ENCODE peak calls at places on chromosomes 16 and 17, in six cellular contexts. One of them, this sample, is unnamed.

GRCh38 chr16:54062361-54063346 is 223.9 kb downstream of the IRX3 start:
- DNase-seq in BJ: no peak
- DNase-seq in thoracic aorta: no peak
- DNase-seq in fibroblast of pulmonary artery: no peak
- DNase-seq in breast epithelium: no peak
- DNase-seq in astrocyte: no peak
- DNase-seq in this sample: no peak

GRCh38 chr17:14312522-14312921 is 11.6 kb downstream of the HS3ST3B1 start:
- DNase-seq in fibroblast of pulmonary artery: no peak
- DNase-seq in BJ: no peak
- DNase-seq in astrocyte: no peak
- DNase-seq in thoracic aorta: no peak
- DNase-seq in breast epithelium: no peak
- DNase-seq in this sample: no peak

GRCh38 chr16:89721644-89722391 is 481 bp downstream of the ZNF276 start:
- DNase-seq in breast epithelium: no peak
- DNase-seq in fibroblast of pulmonary artery: peak
- DNase-seq in astrocyte: no peak
- DNase-seq in thoracic aorta: no peak
- DNase-seq in BJ: no peak
- DNase-seq in this sample: no peak

GRCh38 chr16:88536971-88537751 is 33.0 kb upstream of the ZC3H18 start:
- DNase-seq in breast epithelium: no peak
- DNase-seq in fibroblast of pulmonary artery: no peak
- DNase-seq in thoracic aorta: no peak
- DNase-seq in BJ: no peak
- DNase-seq in astrocyte: no peak
- DNase-seq in this sample: no peak

GRCh38 chr17:79026345-79027273 is 2.6 kb downstream of the C1QTNF1 start:
- DNase-seq in astrocyte: peak
- DNase-seq in thoracic aorta: no peak
- DNase-seq in breast epithelium: peak
- DNase-seq in BJ: no peak
- DNase-seq in fibroblast of pulmonary artery: peak
- DNase-seq in this sample: no peak

GRCh38 chr16:23104032-23104955 is 45.0 kb downstream of the USP31 start:
- DNase-seq in BJ: no peak
- DNase-seq in thoracic aorta: no peak
- DNase-seq in fibroblast of pulmonary artery: no peak
- DNase-seq in astrocyte: no peak
- DNase-seq in breast epithelium: peak
- DNase-seq in this sample: no peak

GRCh38 chr17:56804454-56804853 is 29.3 kb downstream of the C17orf67 start:
- DNase-seq in breast epithelium: no peak
- DNase-seq in fibroblast of pulmonary artery: peak
- DNase-seq in astrocyte: no peak
- DNase-seq in BJ: no peak
- DNase-seq in thoracic aorta: no peak
- DNase-seq in this sample: no peak

GRCh38 chr16:85836706-85837582 is 37.4 kb downstream of the COX4I1 start:
- DNase-seq in breast epithelium: no peak
- DNase-seq in fibroblast of pulmonary artery: no peak
- DNase-seq in BJ: no peak
- DNase-seq in thoracic aorta: no peak
- DNase-seq in astrocyte: no peak
- DNase-seq in this sample: no peak

GRCh38 chr16:86854895-86855294 is 276.5 kb downstream of the FOXL1 start:
- DNase-seq in thoracic aorta: no peak
- DNase-seq in breast epithelium: no peak
- DNase-seq in astrocyte: peak
- DNase-seq in BJ: peak
- DNase-seq in fibroblast of pulmonary artery: no peak
- DNase-seq in this sample: no peak

GRCh38 chr16:82241469-82242052 is 71.5 kb upstream of the MPHOSPH6 start:
- DNase-seq in thoracic aorta: no peak
- DNase-seq in fibroblast of pulmonary artery: no peak
- DNase-seq in astrocyte: no peak
- DNase-seq in breast epithelium: no peak
- DNase-seq in BJ: no peak
- DNase-seq in this sample: no peak

GRCh38 chr17:76267051-76267576 is 2.0 kb downstream of the UBALD2 start:
- DNase-seq in thoracic aorta: no peak
- DNase-seq in fibroblast of pulmonary artery: no peak
- DNase-seq in breast epithelium: no peak
- DNase-seq in astrocyte: no peak
- DNase-seq in BJ: no peak
- DNase-seq in this sample: no peak

GRCh38 chr17:75261336-75262111 is at the start of the genes GGA3 and MRPS7:
- DNase-seq in fibroblast of pulmonary artery: peak
- DNase-seq in astrocyte: peak
- DNase-seq in BJ: peak
- DNase-seq in breast epithelium: peak
- DNase-seq in thoracic aorta: peak
- DNase-seq in this sample: no peak

GRCh38 chr16:2425008-2425518 is 4.2 kb upstream of the CCNF start:
- DNase-seq in breast epithelium: no peak
- DNase-seq in astrocyte: no peak
- DNase-seq in thoracic aorta: no peak
- DNase-seq in fibroblast of pulmonary artery: no peak
- DNase-seq in BJ: no peak
- DNase-seq in this sample: no peak

GRCh38 chr16:66740010-66740409 is 11.4 kb downstream of the DYNC1LI2 start:
- DNase-seq in thoracic aorta: no peak
- DNase-seq in fibroblast of pulmonary artery: peak
- DNase-seq in astrocyte: no peak
- DNase-seq in breast epithelium: no peak
- DNase-seq in BJ: no peak
- DNase-seq in this sample: no peak

GRCh38 chr16:27232061-27232841 is 28.9 kb downstream of the KDM8 start:
- DNase-seq in astrocyte: peak
- DNase-seq in fibroblast of pulmonary artery: no peak
- DNase-seq in breast epithelium: no peak
- DNase-seq in BJ: no peak
- DNase-seq in thoracic aorta: no peak
- DNase-seq in this sample: no peak

GRCh38 chr16:83903739-83904138 is 4.8 kb downstream of the MLYCD start:
- DNase-seq in BJ: no peak
- DNase-seq in breast epithelium: no peak
- DNase-seq in astrocyte: peak
- DNase-seq in thoracic aorta: no peak
- DNase-seq in fibroblast of pulmonary artery: peak
- DNase-seq in this sample: no peak

GRCh38 chr17:68470959-68471358 is 13.7 kb upstream of the WIPI1 start:
- DNase-seq in fibroblast of pulmonary artery: no peak
- DNase-seq in astrocyte: no peak
- DNase-seq in BJ: no peak
- DNase-seq in breast epithelium: no peak
- DNase-seq in thoracic aorta: no peak
- DNase-seq in this sample: no peak

GRCh38 chr17:61000911-61001310 is 323.3 kb downstream of the BCAS3 start:
- DNase-seq in thoracic aorta: no peak
- DNase-seq in fibroblast of pulmonary artery: peak
- DNase-seq in BJ: no peak
- DNase-seq in astrocyte: peak
- DNase-seq in breast epithelium: no peak
- DNase-seq in this sample: peak

GRCh38 chr16:89574681-89575246 is 794 bp upstream of the CPNE7 start:
- DNase-seq in breast epithelium: no peak
- DNase-seq in fibroblast of pulmonary artery: peak
- DNase-seq in thoracic aorta: no peak
- DNase-seq in BJ: no peak
- DNase-seq in astrocyte: peak
- DNase-seq in this sample: no peak

GRCh38 chr17:68455756-68456528 is 1.4 kb downstream of the WIPI1 start:
- DNase-seq in BJ: peak
- DNase-seq in fibroblast of pulmonary artery: peak
- DNase-seq in astrocyte: peak
- DNase-seq in thoracic aorta: no peak
- DNase-seq in breast epithelium: peak
- DNase-seq in this sample: no peak

GRCh38 chr16:13510425-13511151 is 409.4 kb upstream of the ERCC4 start:
- DNase-seq in thoracic aorta: no peak
- DNase-seq in astrocyte: no peak
- DNase-seq in fibroblast of pulmonary artery: no peak
- DNase-seq in BJ: no peak
- DNase-seq in breast epithelium: no peak
- DNase-seq in this sample: no peak
- TF ChIP-seq CTCF in thoracic aorta: no peak
- TF ChIP-seq CTCF in astrocyte: no peak
- TF ChIP-seq CTCF in fibroblast of pulmonary artery: no peak
- TF ChIP-seq CTCF in BJ: no peak
- TF ChIP-seq CTCF in breast epithelium: no peak
- TF ChIP-seq CTCF in this sample: peak

DNA sequence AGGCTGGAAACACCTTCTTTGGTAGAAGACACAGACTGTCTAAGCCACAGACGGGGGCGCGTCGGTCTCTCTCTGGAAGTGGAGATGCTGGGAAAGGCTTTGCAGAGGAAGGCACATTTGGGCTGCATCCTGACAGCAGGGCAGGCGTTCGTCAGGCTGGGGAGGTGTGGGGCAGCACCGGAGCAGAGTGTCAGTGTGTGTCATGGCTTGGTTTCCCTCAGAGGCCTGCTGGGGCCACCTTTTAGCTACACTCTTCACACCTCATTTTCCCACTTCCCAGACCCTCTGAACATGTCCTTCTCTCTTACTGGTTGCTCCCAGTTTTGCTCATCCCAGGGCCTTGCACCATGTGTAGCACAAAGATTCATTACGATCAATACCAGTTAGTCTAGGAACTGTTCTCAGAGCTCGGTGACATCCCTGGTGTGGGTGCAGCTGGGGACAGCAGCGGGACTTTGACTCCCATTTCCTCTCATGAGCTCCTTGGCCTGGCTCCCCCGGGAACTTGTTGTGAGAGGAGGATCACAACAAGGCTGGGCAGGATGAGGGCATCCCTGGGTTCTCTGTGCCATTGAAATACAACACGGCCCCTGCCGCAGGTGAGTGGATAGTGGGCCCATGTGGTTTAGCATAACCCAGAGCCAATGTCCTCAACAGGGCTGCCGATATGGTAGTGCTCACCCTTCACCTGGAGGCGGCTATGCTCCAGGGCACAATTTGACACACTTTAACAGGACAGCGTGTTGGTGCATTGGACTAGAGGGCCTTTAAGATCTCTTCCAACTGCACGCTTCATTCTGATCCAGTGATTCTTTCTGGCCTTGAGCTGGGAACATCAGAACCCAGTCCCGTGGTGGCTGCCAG is 33.0 kb downstream of the SMARCE1 start:
- DNase-seq in thoracic aorta: no peak
- DNase-seq in fibroblast of pulmonary artery: no peak
- DNase-seq in BJ: no peak
- DNase-seq in breast epithelium: no peak
- DNase-seq in astrocyte: no peak
- DNase-seq in this sample: no peak
- H3K4me3 ChIP-seq in thoracic aorta: no peak
- H3K4me3 ChIP-seq in fibroblast of pulmonary artery: no peak
- H3K4me3 ChIP-seq in BJ: no peak
- H3K4me3 ChIP-seq in breast epithelium: no peak
- H3K4me3 ChIP-seq in astrocyte: no peak
- H3K4me3 ChIP-seq in this sample: no peak

GRCh38 chr16:72242757-72243156 is 70.8 kb upstream of the PMFBP1 start:
- DNase-seq in BJ: no peak
- DNase-seq in thoracic aorta: no peak
- DNase-seq in astrocyte: no peak
- DNase-seq in breast epithelium: no peak
- DNase-seq in fibroblast of pulmonary artery: no peak
- DNase-seq in this sample: no peak

GRCh38 chr16:72246423-72246822 is 74.5 kb upstream of the PMFBP1 start:
- DNase-seq in thoracic aorta: no peak
- DNase-seq in breast epithelium: no peak
- DNase-seq in fibroblast of pulmonary artery: no peak
- DNase-seq in astrocyte: no peak
- DNase-seq in BJ: no peak
- DNase-seq in this sample: no peak

GRCh38 chr16:72247821-72248253 is 75.9 kb upstream of the PMFBP1 start:
- DNase-seq in thoracic aorta: no peak
- DNase-seq in astrocyte: peak
- DNase-seq in BJ: peak
- DNase-seq in fibroblast of pulmonary artery: peak
- DNase-seq in breast epithelium: no peak
- DNase-seq in this sample: no peak

GRCh38 chr16:72241930-72242329 is 70.0 kb upstream of the PMFBP1 start:
- DNase-seq in thoracic aorta: no peak
- DNase-seq in BJ: peak
- DNase-seq in breast epithelium: no peak
- DNase-seq in fibroblast of pulmonary artery: peak
- DNase-seq in astrocyte: peak
- DNase-seq in this sample: no peak

DNA sequence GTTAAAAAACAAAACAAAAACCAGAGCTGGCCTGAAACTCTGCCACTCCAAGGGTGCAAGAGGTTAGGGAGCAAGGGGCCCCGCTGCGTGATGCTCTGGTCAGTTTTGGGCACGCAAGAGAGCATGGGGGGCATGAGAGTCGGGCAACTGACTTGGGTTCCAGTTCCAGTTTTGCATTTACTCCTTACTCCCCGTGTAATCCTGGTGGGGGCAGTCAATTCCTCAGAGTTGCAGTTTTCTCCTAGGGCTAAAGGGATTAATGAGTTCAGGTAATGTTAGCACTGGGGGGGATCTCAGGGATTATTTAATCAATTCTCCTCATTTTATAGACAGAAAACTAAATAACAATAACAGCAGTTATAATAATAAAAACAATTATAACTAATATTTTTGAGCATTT is 72.9 kb upstream of the PMFBP1 start:
- DNase-seq in BJ: no peak
- DNase-seq in thoracic aorta: no peak
- DNase-seq in astrocyte: no peak
- DNase-seq in breast epithelium: no peak
- DNase-seq in fibroblast of pulmonary artery: peak
- DNase-seq in this sample: no peak
- TF ChIP-seq CTCF in BJ: no peak
- TF ChIP-seq CTCF in thoracic aorta: no peak
- TF ChIP-seq CTCF in astrocyte: no peak
- TF ChIP-seq CTCF in breast epithelium: no peak
- TF ChIP-seq CTCF in fibroblast of pulmonary artery: peak
- TF ChIP-seq CTCF in this sample: peak

DNA sequence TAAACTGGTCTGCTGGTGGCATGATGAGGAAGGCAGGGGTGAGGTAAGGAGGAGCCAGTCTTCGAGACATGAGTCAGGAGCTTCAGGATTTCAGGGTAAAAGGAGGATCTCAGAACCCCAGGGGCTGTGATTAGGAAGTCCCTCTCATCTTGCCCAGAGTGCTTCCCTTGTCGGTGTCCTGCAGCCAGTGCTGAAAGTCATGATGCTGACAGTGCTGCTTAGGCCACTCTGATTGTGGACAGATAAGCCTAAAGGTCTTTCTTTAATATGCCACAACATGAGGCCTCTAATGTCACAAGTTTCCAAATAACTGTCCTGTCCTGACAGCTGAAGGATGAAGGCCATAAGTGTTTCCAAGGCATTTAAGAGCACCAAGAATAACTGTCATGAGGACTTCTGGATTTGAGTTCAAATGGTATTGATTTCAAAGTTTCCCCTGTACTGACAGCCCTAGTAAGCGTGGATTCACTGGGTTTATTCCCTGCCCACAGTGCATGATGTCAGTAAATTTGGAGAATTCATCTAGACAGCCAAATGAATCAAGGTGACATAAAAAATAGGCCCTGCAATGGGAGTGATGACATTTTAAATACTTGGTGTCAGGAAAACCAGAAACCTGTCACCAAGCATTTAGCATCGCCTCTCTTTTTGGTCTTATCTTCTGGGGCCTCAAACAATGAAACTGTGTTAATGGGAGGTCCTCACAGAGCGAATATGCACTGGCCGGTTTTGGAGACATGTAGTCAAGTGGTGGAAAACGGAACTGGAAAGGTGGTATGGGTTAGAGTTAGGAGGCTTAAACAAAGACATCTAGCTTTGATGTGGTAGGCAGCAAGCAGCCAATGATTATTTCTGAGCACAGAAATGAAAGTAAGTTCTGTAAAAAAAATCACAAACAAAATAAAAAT is 29.2 kb downstream of the COG4 start:
- DNase-seq in fibroblast of pulmonary artery: no peak
- DNase-seq in thoracic aorta: no peak
- DNase-seq in breast epithelium: no peak
- DNase-seq in BJ: no peak
- DNase-seq in astrocyte: no peak
- DNase-seq in this sample: no peak
- H3K4me3 ChIP-seq in fibroblast of pulmonary artery: no peak
- H3K4me3 ChIP-seq in thoracic aorta: no peak
- H3K4me3 ChIP-seq in breast epithelium: no peak
- H3K4me3 ChIP-seq in BJ: no peak
- H3K4me3 ChIP-seq in astrocyte: no peak
- H3K4me3 ChIP-seq in this sample: no peak

This sample was measured in epithelial cell of proximal tubule.